ENCODE peak calls at places on chromosomes 6 and 20, in nine cellular contexts. S is NCI-H69; M is CD8-positive, alpha-beta memory T cell; K is stimulated activated CD4-positive, alpha-beta T cell treated with anti-CD3 and anti-CD28 coated beads, Interleukin-2, amount 100 ng/mL, for 24 hours; H is AG04450; F is MCF 10A; P is T-helper 1 cell; V is T-helper 2 cell; B is iPS DF 19.7. U is an unnamed sample.

GRCh38 chr6:34145161-34146020 is 496 bp downstream of the GRM4 start:
- DNase-seq in S (peak; percentile 89), M (peak; percentile 67), K (no peak), H (no peak), F (peak; percentile 14), P (no peak), V (no peak), B (no peak), U (no peak)

GRCh38 chr20:64107736-64108457 is 532 bp upstream of the NPBWR2 start:
- DNase-seq in S (no peak), M (peak; percentile 39), K (peak; percentile 13), H (no peak), F (no peak), P (no peak), V (no peak), B (no peak), U (no peak)

GRCh38 chr6:77834591-77834996 is 181.8 kb downstream of the MEI4 start:
- DNase-seq in S (no peak), M (no peak), K (no peak), H (no peak), F (no peak), P (no peak), V (no peak), B (no peak), U (no peak)

GRCh38 chr20:56422131-56422823 is 10.2 kb downstream of the CASS4 start:
- DNase-seq in S (no peak), M (no peak), K (no peak), H (peak; percentile 51), F (peak; percentile 23), P (no peak), V (no peak), B (no peak), U (no peak)

GRCh38 chr20:43691928-43692524 is 25.1 kb downstream of the MYBL2 start:
- DNase-seq in S (peak; percentile 40), M (peak; percentile 56), K (peak; percentile 71), H (no peak), F (peak; percentile 65), P (peak; percentile 36), V (no peak), B (no peak), U (peak; percentile 71)

GRCh38 chr6:158039178-158039557 is 57.5 kb downstream of the SYNJ2 start:
- DNase-seq in S (no peak), M (peak; percentile 14), K (no peak), H (no peak), F (peak; percentile 52), P (no peak), V (no peak), B (no peak), U (no peak)

GRCh38 chr6:137738931-137739504 is 128.0 kb upstream of the TNFAIP3 start:
- DNase-seq in S (no peak), M (no peak), K (no peak), H (no peak), F (no peak), P (no peak), V (no peak), B (no peak), U (no peak)

GRCh38 chr6:155373276-155373675 is 59.0 kb upstream of the TFB1M start:
- DNase-seq in S (no peak), M (no peak), K (no peak), H (no peak), F (no peak), P (no peak), V (no peak), B (no peak), U (no peak)

GRCh38 chr20:14817121-14817520 is 479.7 kb upstream of the FLRT3 start:
- DNase-seq in S (peak; percentile 54), M (no peak), K (no peak), H (no peak), F (no peak), P (no peak), V (no peak), B (no peak), U (no peak)

GRCh38 chr20:61929971-61930666 is 135.6 kb downstream of the TAF4 start:
- DNase-seq in S (no peak), M (peak; percentile 19), K (no peak), H (no peak), F (no peak), P (no peak), V (no peak), B (no peak), U (no peak)

GRCh38 chr6:160042014-160042773 is 73.3 kb downstream of the IGF2R start:
- DNase-seq in S (no peak), M (no peak), K (no peak), H (no peak), F (peak; percentile 90), P (no peak), V (no peak), B (no peak), U (no peak)

U was measured in CD4-positive, CD25-positive, alpha-beta regulatory T cell.